ENCODE peak calls at places on chromosomes 2 and 18, in six cellular contexts. T is tibial artery, Q is tibial nerve, C is Caco-2, N is adipocyte, M is psoas muscle. S is an unnamed sample. For H3K36me3, the result is how much of the 10 kb centered on the place peaks cover.

GRCh38 chr2:24914713-24915112 is 5.3 kb downstream of the ADCY3 start:
- DNase-seq in M (no peak), N (no peak), C (no peak), Q (no peak), T (no peak), S (no peak)

GRCh38 chr2:223270538-223270937 is 218.5 kb downstream of the KCNE4 start:
- DNase-seq in N (no peak), M (no peak), Q (no peak), T (no peak), C (no peak), S (no peak)

GRCh38 chr2:150487537-150488429 is at the start of gene RND3:
- DNase-seq in M (peak), Q (peak), T (peak), C (peak), N (peak), S (peak)

GRCh38 chr18:63342206-63342605 is 22.6 kb upstream of the BCL2 start:
- DNase-seq in N (peak), C (peak), T (no peak), M (no peak), Q (peak), S (peak)

GRCh38 chr2:75424936-75425619 is 135.7 kb downstream of the EVA1A start:
- DNase-seq in T (no peak), N (peak), Q (no peak), C (no peak), M (no peak), S (no peak)

GRCh38 chr2:192016265-192016664 is 169.4 kb upstream of the CAVIN2 start:
- DNase-seq in C (no peak), N (no peak), M (no peak), Q (no peak), T (no peak), S (no peak)

GRCh38 chr18:5104246-5104645 is 92.8 kb downstream of the AKAIN1 start:
- DNase-seq in C (no peak), Q (no peak), T (no peak), N (no peak), M (no peak), S (peak)

GRCh38 chr2:111652681-111653080 is 231.3 kb downstream of the ANAPC1 start:
- DNase-seq in M (no peak), Q (no peak), C (no peak), N (no peak), T (no peak), S (no peak)

GRCh38 chr2:162888641-162889040 is 50.1 kb upstream of the KCNH7 start:
- DNase-seq in Q (no peak), M (no peak), N (no peak), C (no peak), T (no peak), S (no peak)

GRCh38 chr2:171390941-171391516 is 42.8 kb downstream of the METTL8 start:
- DNase-seq in N (peak), C (no peak), Q (no peak), T (no peak), M (no peak), S (no peak)

GRCh38 chr2:5706717-5707455 is 14.7 kb downstream of the SOX11 start:
- DNase-seq in N (no peak), M (no peak), C (no peak), T (no peak), Q (no peak), S (peak)

GRCh38 chr2:241307055-241307454 is 8.4 kb downstream of the HDLBP start:
- DNase-seq in Q (no peak), N (no peak), T (no peak), C (no peak), M (no peak), S (no peak)

GRCh38 chr2:227256605-227257004 is 68.4 kb upstream of the MFF start:
- DNase-seq in T (no peak), M (no peak), Q (no peak), N (no peak), C (no peak), S (no peak)

GRCh38 chr2:68931149-68931711 is 21.5 kb downstream of the GKN2 start:
- DNase-seq in Q (no peak), C (no peak), N (no peak), T (no peak), M (no peak), S (no peak)

GRCh38 chr2:145931836-145932352 is 1412.0 kb upstream of the ZEB2 start:
- DNase-seq in M (no peak), N (no peak), T (no peak), Q (no peak), C (no peak), S (no peak)

GRCh38 chr2:36481709-36482108 is 116.3 kb downstream of the FEZ2 start:
- DNase-seq in M (no peak), C (no peak), N (no peak), T (no peak), Q (no peak), S (no peak)

GRCh38 chr18:45457933-45458332 is 157.3 kb upstream of the SLC14A2 start:
- DNase-seq in T (no peak), C (no peak), N (no peak), M (no peak), Q (no peak), S (no peak)

GRCh38 chr2:219054956-219055903 is 5.5 kb downstream of the IHH start:
- DNase-seq in N (no peak), M (no peak), T (no peak), C (no peak), Q (no peak), S (no peak)

GRCh38 chr2:27320958-27321543 is 1.8 kb downstream of the MPV17 start:
- DNase-seq in C (peak), T (peak), M (peak), Q (peak), N (peak), S (peak)

GRCh38 chr2:96427917-96428316 is 77.2 kb downstream of the NEURL3 start:
- DNase-seq in C (no peak), T (no peak), M (no peak), Q (no peak), N (peak), S (no peak)

GRCh38 chr2:20443276-20443920 is 3.5 kb upstream of the RHOB start:
- DNase-seq in N (peak), Q (peak), T (peak), M (no peak), C (peak), S (peak)

GRCh38 chr18:4789506-4789905 is 334.4 kb upstream of the DLGAP1 start:
- DNase-seq in C (no peak), Q (no peak), N (no peak), T (no peak), M (no peak), S (no peak)

GRCh38 chr2:133600231-133600630 is 32.0 kb upstream of the NCKAP5 start:
- DNase-seq in M (no peak), C (no peak), N (no peak), Q (no peak), T (no peak), S (no peak)

GRCh38 chr2:162146906-162147305 is 5.1 kb downstream of the GCG start:
- DNase-seq in C (no peak), Q (no peak), N (peak), T (no peak), M (no peak), S (no peak)

GRCh38 chr18:48365965-48366364 is 43.2 kb downstream of the ZBTB7C start:
- DNase-seq in Q (no peak), T (no peak), M (no peak), C (no peak), N (no peak), S (no peak)

GRCh38 chr2:193537531-193537930 is 1342.8 kb upstream of the TMEFF2 start:
- DNase-seq in N (no peak), C (no peak), Q (no peak), T (no peak), M (no peak), S (no peak)

GRCh38 chr2:195649629-195650190 is 7.3 kb upstream of the SLC39A10 start:
- DNase-seq in N (no peak), T (no peak), M (no peak), C (no peak), Q (no peak), S (no peak)

GRCh38 chr2:54712516-54712915 is 10.9 kb upstream of the EML6 start:
- DNase-seq in M (no peak), Q (no peak), T (no peak), C (no peak), N (no peak), S (no peak)

GRCh38 chr2:54706622-54707021 is 16.8 kb upstream of the EML6 start:
- DNase-seq in T (no peak), N (no peak), Q (no peak), M (no peak), C (no peak), S (no peak)

GRCh38 chr2:54708584-54709340 is 14.7 kb upstream of the EML6 start:
- DNase-seq in C (no peak), N (peak), Q (peak), M (peak), T (peak), S (peak)

GRCh38 chr2:54710216-54710615 is 13.2 kb upstream of the EML6 start:
- DNase-seq in N (no peak), Q (no peak), T (no peak), C (no peak), M (no peak), S (no peak)

DNA sequence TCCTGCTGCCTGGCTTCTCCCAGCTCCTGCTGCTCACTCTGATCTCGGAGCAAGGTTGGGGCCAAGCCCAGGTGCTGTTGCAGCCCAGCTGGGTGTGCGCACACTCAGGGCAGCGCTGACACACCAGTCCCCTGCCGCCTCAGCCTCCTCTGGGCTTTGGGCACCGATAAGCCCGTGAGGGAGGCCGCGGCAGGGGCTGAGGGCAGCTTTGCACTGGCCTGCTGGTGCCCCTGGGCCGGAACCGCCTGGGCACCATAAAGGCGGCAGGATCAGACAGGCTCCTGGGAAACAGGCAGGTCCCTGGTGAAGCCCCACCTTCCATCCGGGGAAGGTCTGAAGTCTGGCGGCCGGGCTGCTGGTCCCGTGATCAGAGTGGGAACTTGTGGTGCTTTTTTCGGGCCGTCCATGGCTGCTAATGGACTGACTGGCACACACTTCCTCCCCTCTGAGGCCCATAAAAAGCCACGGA is 14.1 kb upstream of the EML6 start:
- DNase-seq in N (no peak), M (no peak), T (peak), C (no peak), Q (no peak), S (peak)
- H3K4me3 ChIP-seq in N (peak), M (peak), T (peak), C (no peak), Q (peak), S (peak)

DNA sequence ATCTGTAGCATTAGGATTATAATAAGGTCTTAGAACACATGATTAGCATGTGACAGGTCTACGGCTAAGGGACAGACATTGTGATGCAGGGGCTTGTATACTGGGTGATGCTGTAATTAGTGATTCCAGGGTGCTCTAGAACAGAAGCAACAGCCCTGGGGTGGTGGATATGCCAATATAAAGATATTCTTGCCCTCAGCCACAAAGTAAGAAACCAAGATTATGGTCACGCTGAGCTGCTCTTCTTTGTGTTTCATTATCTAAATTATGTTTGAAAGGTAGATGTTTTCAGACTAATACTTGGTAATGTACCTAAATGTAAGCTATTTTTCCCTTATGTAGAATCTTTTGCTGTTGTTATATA is 45.3 kb downstream of the FN1 start:
- DNase-seq in N (no peak), Q (no peak), M (no peak), T (no peak), C (no peak), S (no peak)
- H3K36me3 ChIP-seq in N (half or more), Q (under half), M (under half), T (half or more), C (under half), S (under half)

DNA sequence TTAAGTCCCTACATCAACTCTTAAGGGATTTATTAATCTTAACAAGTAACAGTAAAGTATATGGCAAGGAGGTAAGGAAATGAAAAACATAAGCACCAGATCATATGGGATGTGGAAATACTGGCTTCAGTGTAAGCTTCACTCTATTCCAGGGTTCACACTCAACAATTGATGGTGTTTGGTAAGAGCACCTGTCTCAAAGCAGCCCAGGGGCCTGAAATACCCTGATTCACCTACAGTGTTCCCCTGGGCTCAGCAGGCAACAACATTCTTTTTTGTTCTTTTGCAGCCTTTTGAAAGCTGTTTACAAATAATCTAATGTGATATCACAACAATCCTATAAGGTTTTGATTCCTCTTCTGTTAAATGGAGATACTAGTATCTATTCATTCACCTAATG is 1.2 kb upstream of the MLPH start:
- DNase-seq in M (no peak), T (no peak), Q (no peak), N (no peak), C (no peak), S (peak)
- H3K4me3 ChIP-seq in M (peak), T (peak), Q (peak), N (peak), C (no peak), S (no peak)

GRCh38 chr2:126480033-126480432 is 175.9 kb upstream of the GYPC start:
- DNase-seq in T (no peak), N (no peak), Q (no peak), C (no peak), M (no peak), S (no peak)
- H3K36me3 ChIP-seq in T (under half), N (under half), Q (under half), C (under half), M (under half), S (under half)

DNA sequence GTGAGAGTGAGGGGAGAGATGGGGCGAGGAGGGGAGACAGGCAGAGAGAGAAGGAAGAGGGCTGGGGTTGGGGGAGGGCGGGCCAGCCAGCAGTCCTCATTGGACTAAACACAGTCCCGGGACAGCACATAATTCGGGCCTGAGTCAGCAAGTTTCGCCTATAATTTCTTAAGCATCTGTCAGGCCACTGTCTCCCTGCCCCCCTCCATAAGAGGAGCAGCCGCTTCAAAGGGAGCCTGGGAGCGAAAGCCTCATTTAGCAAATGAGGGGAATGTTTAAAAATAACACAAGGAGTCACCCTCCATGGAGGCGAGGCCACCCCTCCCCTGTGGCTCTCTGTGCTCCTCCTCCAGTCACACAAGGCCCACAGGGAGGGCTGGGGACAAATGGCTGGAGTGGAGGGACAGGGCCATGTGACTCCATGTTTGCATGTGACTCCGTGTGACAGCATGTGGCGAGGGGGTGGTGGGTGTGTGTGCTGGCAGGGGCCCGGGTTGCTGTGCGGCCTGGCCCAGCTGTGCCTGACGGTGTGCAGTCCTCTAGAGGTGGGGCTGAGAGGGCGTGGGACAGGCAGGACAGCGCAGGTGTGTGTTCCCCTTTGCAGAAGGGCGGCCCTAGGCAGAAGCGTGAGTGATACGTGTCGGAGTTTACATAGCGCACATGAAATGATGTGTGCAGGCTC is 162.4 kb downstream of the CELF4 start:
- DNase-seq in N (peak), Q (no peak), M (peak), T (no peak), C (no peak), S (peak)
- H3K4me3 ChIP-seq in N (no peak), Q (no peak), M (no peak), T (no peak), C (no peak), S (no peak)

GRCh38 chr2:17680119-17680518 is 73.5 kb downstream of the SMC6 start:
- DNase-seq in Q (no peak), C (no peak), N (peak), T (no peak), M (no peak), S (no peak)
- H3K36me3 ChIP-seq in Q (under half), C (under half), N (half or more), T (under half), M (under half), S (under half)

DNA sequence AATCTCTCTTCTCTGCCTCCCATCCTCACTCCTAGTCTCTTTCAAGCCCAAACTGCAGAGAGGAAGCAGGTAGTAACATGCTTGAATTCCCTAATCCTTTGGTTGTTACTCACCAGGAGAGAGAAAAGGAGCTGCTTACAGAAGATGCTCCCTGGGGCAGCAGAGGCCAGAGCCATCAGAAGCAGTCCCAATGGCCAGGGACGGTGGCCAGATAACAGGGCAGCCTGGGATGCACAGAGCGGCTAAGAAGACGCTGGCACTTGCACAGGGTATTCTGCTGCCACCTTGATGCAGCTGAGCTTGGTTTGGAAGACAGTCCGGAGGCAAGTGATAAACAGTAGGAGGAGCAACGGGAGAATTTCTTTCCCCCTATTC is 250 bp downstream of the DSC1 start:
- DNase-seq in C (no peak), Q (no peak), T (no peak), M (no peak), N (no peak), S (peak)
- H3K4me3 ChIP-seq in C (no peak), Q (no peak), T (no peak), M (no peak), N (no peak), S (no peak)